ENCODE peak calls at places on chromosomes 5 and 9, in ten cellular contexts. H is bronchial epithelial cell; L is AG09309; J is cardiac muscle cell; I is astrocyte; T is CD8-positive, alpha-beta T cell; P is keratinocyte; Q is osteocyte; S is left ventricle myocardium inferior; Z is psoas muscle. C is an unnamed sample.

GRCh38 chr5:99032234-99033013 is 103.6 kb upstream of the CHD1 start:
- DNase-seq in H (peak), L (peak), J (peak), I (peak), T (no peak), P (no peak), Q (no peak), S (peak), Z (peak), C (peak)

GRCh38 chr9:130499804-130500263 is 55.1 kb downstream of the ASS1 start:
- DNase-seq in H (peak), L (no peak), J (no peak), I (no peak), T (no peak), P (no peak), Q (no peak), S (no peak), Z (no peak), C (no peak)

GRCh38 chr9:86349271-86349670 is 4.9 kb downstream of the TUT7 start:
- DNase-seq in H (no peak), L (no peak), J (no peak), I (no peak), T (no peak), P (no peak), Q (no peak), S (no peak), Z (no peak), C (no peak)

GRCh38 chr5:10045376-10045775 is 204.3 kb downstream of the ATPSCKMT start:
- DNase-seq in H (no peak), L (no peak), J (no peak), I (no peak), T (no peak), P (no peak), Q (peak), S (no peak), Z (no peak), C (no peak)

GRCh38 chr9:134928796-134929559 is 11.3 kb upstream of the FCN1 start:
- DNase-seq in H (no peak), L (no peak), J (no peak), I (no peak), T (no peak), P (no peak), Q (no peak), S (peak), Z (peak), C (no peak)

GRCh38 chr9:122144836-122145235 is 14.7 kb downstream of the NDUFA8 start:
- DNase-seq in H (no peak), L (no peak), J (no peak), I (no peak), T (no peak), P (no peak), Q (no peak), S (no peak), Z (no peak), C (no peak)

GRCh38 chr5:87268126-87268969 is 665 bp downstream of the RASA1 start:
- DNase-seq in H (peak), L (peak), J (peak), I (peak), T (peak), P (no peak), Q (peak), S (peak), Z (peak), C (no peak)

GRCh38 chr5:95928724-95929253 is 32.9 kb downstream of the ELL2 start:
- DNase-seq in H (peak), L (no peak), J (no peak), I (no peak), T (no peak), P (no peak), Q (no peak), S (no peak), Z (no peak), C (no peak)

GRCh38 chr5:125412051-125412560 is 665.7 kb upstream of the ZNF608 start:
- DNase-seq in H (peak), L (no peak), J (peak), I (peak), T (no peak), P (no peak), Q (no peak), S (no peak), Z (no peak), C (no peak)

GRCh38 chr9:98639133-98639532 is 69.6 kb downstream of the GABBR2 start:
- DNase-seq in H (no peak), L (no peak), J (no peak), I (no peak), T (no peak), P (no peak), Q (no peak), S (no peak), Z (no peak), C (no peak)

GRCh38 chr5:111070272-111071134 is 1.0 kb upstream of the TSLP start:
- DNase-seq in H (no peak), L (no peak), J (peak), I (peak), T (no peak), P (no peak), Q (no peak), S (peak), Z (peak), C (no peak)

GRCh38 chr9:8486095-8486494 is 686.5 kb upstream of the DMAC1 start:
- DNase-seq in H (peak), L (peak), J (peak), I (peak), T (no peak), P (no peak), Q (no peak), S (no peak), Z (no peak), C (no peak)

GRCh38 chr5:115179068-115179958 is 9.6 kb upstream of the TRIM36 start:
- DNase-seq in H (no peak), L (no peak), J (peak), I (no peak), T (no peak), P (no peak), Q (no peak), S (no peak), Z (no peak), C (no peak)

GRCh38 chr5:90099099-90099498 is 310.5 kb downstream of the CETN3 start:
- DNase-seq in H (peak), L (no peak), J (no peak), I (peak), T (no peak), P (no peak), Q (no peak), S (no peak), Z (no peak), C (no peak)

GRCh38 chr5:72517961-72518690 is 10.9 kb upstream of the ZNF366 start:
- DNase-seq in H (no peak), L (no peak), J (no peak), I (no peak), T (no peak), P (no peak), Q (no peak), S (peak), Z (peak), C (no peak)

GRCh38 chr5:167514461-167514860 is 777.0 kb upstream of the WWC1 start:
- DNase-seq in H (no peak), L (no peak), J (no peak), I (no peak), T (no peak), P (no peak), Q (no peak), S (no peak), Z (no peak), C (no peak)

GRCh38 chr9:37730256-37730655 is 23.3 kb upstream of the TRMT10B start:
- DNase-seq in H (peak), L (no peak), J (no peak), I (peak), T (no peak), P (no peak), Q (no peak), S (no peak), Z (no peak), C (no peak)

GRCh38 chr5:132364319-132364718 is 5.2 kb upstream of the SLC22A5 start:
- DNase-seq in H (peak), L (peak), J (no peak), I (peak), T (no peak), P (peak), Q (no peak), S (no peak), Z (no peak), C (no peak)

GRCh38 chr5:172421-172820 is 18.9 kb upstream of the LRRC14B start:
- DNase-seq in H (no peak), L (no peak), J (no peak), I (no peak), T (no peak), P (no peak), Q (no peak), S (no peak), Z (no peak), C (no peak)

GRCh38 chr9:19232117-19232829 is 1.8 kb downstream of the DENND4C start:
- DNase-seq in H (peak), L (no peak), J (no peak), I (no peak), T (no peak), P (no peak), Q (no peak), S (no peak), Z (no peak), C (no peak)

GRCh38 chr9:19233344-19233743 is 2.9 kb downstream of the DENND4C start:
- DNase-seq in H (no peak), L (no peak), J (no peak), I (no peak), T (no peak), P (no peak), Q (no peak), S (no peak), Z (no peak), C (no peak)

GRCh38 chr9:19230356-19231125 is at the start of gene DENND4C:
- DNase-seq in H (peak), L (peak), J (peak), I (peak), T (peak), P (no peak), Q (peak), S (peak), Z (peak), C (no peak)

GRCh38 chr9:19231126-19232035 is 888 bp downstream of the DENND4C start:
- DNase-seq in H (peak), L (no peak), J (peak), I (peak), T (peak), P (no peak), Q (no peak), S (no peak), Z (no peak), C (no peak)

GRCh38 chr9:19232830-19233194 is 2.3 kb downstream of the DENND4C start:
- DNase-seq in H (peak), L (peak), J (no peak), I (peak), T (no peak), P (no peak), Q (no peak), S (no peak), Z (no peak), C (no peak)
- TF ChIP-seq CTCF in H (no peak), L (no peak), J (no peak), I (no peak), T (no peak), P (no peak), Q (no peak), S (peak), Z (no peak), C (no peak)

DNA sequence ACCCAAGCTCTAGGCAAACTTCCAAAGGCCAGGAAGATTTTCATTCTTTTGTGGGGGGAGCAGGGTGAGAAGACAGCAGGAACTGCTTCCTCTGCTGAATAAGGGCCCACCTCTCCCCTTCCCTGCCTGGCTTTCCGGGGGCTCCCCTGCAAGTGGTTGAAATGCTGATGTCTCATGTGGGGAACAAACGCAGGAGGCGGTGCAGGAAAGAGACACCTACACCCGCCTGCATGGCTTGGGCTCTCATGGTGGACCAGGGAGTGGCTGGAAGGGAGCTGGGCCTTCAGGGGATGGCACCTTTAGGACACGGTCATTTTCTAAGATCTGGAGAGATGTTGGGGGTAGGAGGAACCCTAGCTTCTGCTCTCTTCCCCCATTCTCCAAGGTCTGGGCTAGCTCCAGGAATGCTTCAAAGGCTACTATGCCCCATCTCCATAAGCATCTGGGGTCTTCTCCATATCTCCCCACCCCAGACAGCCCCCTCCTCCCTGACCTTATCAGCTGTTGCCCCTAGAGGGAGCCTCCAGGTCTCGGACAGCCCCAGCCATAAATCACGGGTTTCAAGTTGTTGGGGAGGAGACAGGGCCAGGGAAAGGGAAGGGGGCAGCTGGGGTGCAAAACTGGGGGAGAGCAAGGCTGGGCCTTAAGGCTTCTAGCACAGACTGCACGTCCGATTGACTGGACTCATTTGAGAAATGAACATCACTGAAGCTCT is 76.6 kb downstream of the PSD2 start:
- DNase-seq in H (no peak), L (no peak), J (no peak), I (no peak), T (no peak), P (no peak), Q (no peak), S (no peak), Z (no peak), C (no peak)
- TF ChIP-seq CTCF in H (no peak), L (peak), J (no peak), I (no peak), T (no peak), P (no peak), Q (peak), S (no peak), Z (no peak), C (no peak)

DNA sequence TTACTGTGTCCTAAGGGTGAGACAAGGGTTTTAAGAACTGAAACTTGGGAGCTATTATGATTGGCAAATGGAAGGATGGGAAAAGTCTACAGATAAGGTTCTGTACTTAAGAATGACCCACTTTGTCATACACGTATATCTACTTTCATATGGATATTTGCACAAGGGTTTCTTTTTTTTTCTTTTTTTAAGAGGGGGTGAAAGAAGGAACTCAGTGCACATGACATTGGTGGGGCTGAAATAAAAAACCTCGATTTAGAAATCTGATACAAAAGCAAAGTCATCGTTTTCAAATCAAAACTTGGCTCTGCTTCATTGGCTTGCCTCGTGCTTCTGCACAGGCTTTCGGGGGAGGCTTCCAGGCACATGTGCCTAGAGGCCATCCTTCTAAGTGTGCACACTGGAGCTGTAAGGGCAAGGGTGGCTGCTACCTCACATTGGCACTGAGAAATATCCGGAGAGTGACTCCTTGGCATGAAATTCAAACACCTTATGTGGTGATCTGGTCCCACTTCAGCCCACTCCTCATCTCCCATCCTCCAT is 31.1 kb downstream of the PTTG1 start:
- DNase-seq in H (no peak), L (no peak), J (no peak), I (no peak), T (no peak), P (no peak), Q (no peak), S (no peak), Z (no peak), C (no peak)
- TF ChIP-seq CTCF in H (no peak), L (no peak), J (no peak), I (no peak), T (no peak), P (no peak), Q (no peak), S (no peak), Z (no peak), C (no peak)

DNA sequence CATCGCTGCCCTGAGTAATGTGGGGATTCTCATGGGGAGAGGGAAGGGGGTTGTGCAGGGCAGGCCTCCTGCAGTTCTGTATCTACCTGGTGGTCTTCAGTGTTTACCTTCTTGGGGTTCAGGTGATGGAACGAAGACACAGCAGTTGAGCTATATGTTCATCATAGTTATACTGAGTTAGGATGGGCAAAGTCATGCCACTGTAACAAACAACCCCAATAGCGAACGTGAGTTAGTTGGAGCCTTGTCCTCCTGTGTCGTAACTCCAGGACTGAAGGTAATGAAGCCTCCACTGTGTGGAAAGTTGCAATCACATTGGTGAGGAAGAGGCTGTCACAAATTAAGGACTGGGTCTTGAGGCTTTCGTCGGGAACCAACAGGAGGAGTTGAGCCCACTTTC is 64.4 kb downstream of the DAPK1 start:
- DNase-seq in H (no peak), L (no peak), J (no peak), I (no peak), T (no peak), P (no peak), Q (no peak), S (no peak), Z (no peak), C (no peak)
- TF ChIP-seq CTCF in H (no peak), L (no peak), J (no peak), I (no peak), T (no peak), P (no peak), Q (no peak), S (no peak), Z (no peak), C (no peak)

DNA sequence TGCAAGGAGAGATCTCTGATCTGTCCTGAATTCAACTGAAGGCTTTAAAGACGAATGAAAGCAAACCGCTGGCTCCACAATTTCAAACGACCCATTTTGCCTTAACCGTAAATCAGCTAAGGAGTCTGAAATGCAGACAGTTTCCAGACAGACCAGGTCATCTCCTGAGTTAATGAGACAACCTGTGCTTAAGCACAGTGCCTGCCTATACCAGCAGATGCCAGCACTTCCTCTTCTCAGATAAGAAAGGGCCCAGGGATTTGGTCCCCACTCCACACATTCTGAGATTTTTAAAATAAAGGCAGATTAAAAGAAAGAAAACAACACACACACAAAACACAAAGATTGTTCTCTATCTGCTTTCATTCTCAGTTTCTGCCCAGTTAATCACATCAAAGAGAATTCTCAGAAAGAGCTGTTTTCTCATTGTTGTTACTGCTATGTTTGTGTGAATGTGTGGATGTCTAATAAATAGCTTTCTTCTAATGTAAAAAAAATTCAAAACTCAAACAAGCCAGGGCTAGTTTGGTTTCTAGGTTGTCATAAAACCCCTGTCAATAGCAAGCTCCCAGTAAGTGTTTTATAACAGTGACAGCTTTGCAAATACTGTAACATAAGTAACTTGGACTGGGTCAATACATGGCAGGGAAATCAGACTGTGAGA is 157.7 kb upstream of the SLC24A2 start:
- DNase-seq in H (peak), L (no peak), J (peak), I (peak), T (no peak), P (no peak), Q (no peak), S (no peak), Z (no peak), C (no peak)
- TF ChIP-seq CTCF in H (peak), L (peak), J (peak), I (peak), T (no peak), P (peak), Q (peak), S (peak), Z (no peak), C (no peak)

GRCh38 chr5:142011572-142012185 is 1.1 kb downstream of the GNPDA1 start:
- DNase-seq in H (no peak), L (no peak), J (no peak), I (no peak), T (no peak), P (no peak), Q (no peak), S (no peak), Z (no peak), C (no peak)

GRCh38 chr5:142009886-142010285 is 2.9 kb downstream of the GNPDA1 start:
- DNase-seq in H (no peak), L (no peak), J (no peak), I (no peak), T (no peak), P (no peak), Q (peak), S (no peak), Z (no peak), C (no peak)

GRCh38 chr5:142013734-142014495 is 1.1 kb upstream of the GNPDA1 start:
- DNase-seq in H (peak), L (peak), J (no peak), I (peak), T (no peak), P (no peak), Q (no peak), S (peak), Z (peak), C (no peak)

GRCh38 chr5:142012792-142013388 is at the start of gene GNPDA1:
- DNase-seq in H (peak), L (peak), J (peak), I (peak), T (peak), P (no peak), Q (peak), S (peak), Z (peak), C (no peak)

GRCh38 chr5:142012186-142012785 is 541 bp downstream of the GNPDA1 start:
- DNase-seq in H (peak), L (no peak), J (peak), I (no peak), T (no peak), P (no peak), Q (no peak), S (peak), Z (peak), C (no peak)
- TF ChIP-seq CTCF in H (peak), L (peak), J (peak), I (peak), T (peak), P (peak), Q (peak), S (peak), Z (peak), C (peak)

DNA sequence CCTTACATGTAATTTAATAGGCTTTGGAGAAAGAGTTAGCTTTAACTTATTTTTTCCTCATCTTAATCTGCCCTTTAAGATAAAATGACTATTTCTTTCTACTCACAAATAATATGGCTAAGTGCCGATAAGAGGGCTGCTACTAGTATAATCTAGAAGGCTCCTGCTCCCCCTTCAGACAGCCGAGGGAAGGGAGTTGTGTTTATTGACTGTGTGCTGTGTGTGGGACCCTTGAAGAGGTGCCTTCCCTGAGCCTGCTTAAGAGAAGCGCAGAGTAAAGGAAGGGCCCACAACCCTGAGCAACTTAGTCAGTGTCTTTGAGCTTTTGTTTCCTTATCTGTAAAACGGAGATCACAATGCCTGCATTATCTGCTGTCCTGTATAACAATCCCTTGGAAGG is 28.1 kb upstream of the CKMT2 start:
- DNase-seq in H (no peak), L (no peak), J (no peak), I (no peak), T (no peak), P (no peak), Q (no peak), S (no peak), Z (no peak), C (no peak)
- TF ChIP-seq CTCF in H (no peak), L (no peak), J (peak), I (no peak), T (no peak), P (no peak), Q (no peak), S (no peak), Z (no peak), C (peak)

GRCh38 chr5:15472116-15472515 is 27.9 kb upstream of the FBXL7 start:
- DNase-seq in H (no peak), L (no peak), J (no peak), I (no peak), T (no peak), P (no peak), Q (no peak), S (no peak), Z (no peak), C (no peak)
- TF ChIP-seq CTCF in H (no peak), L (peak), J (no peak), I (no peak), T (no peak), P (no peak), Q (no peak), S (no peak), Z (no peak), C (no peak)